ENCODE peak calls at places on chromosomes 11 and 22, in four cellular contexts. B, Q, I and M are unnamed samples.

GRCh38 chr22:27244328-27244727 is 557.2 kb downstream of the MN1 start:
- DNase-seq in B (no peak), I (no peak), Q (no peak), M (no peak)

GRCh38 chr11:13954591-13954990 is 7.9 kb upstream of the SPON1 start:
- DNase-seq in I (no peak), Q (no peak), B (no peak), M (no peak)

GRCh38 chr11:110299006-110299785 is 2.8 kb upstream of the RDX start:
- DNase-seq in I (no peak), Q (no peak), B (no peak), M (no peak)

GRCh38 chr22:43923191-43923590 is 414 bp upstream of the PNPLA3 start:
- DNase-seq in Q (no peak), I (no peak), B (no peak), M (no peak)

GRCh38 chr11:77779935-77780334 is 40.6 kb downstream of the RSF1 start:
- DNase-seq in Q (peak; percentile 54), I (peak; percentile 20), B (no peak), M (peak; percentile 48)

GRCh38 chr22:32520612-32521011 is 46.0 kb downstream of the FBXO7 start:
- DNase-seq in I (no peak), B (no peak), Q (no peak), M (no peak)

GRCh38 chr11:128862913-128863660 is 4.0 kb downstream of the KCNJ1 start:
- DNase-seq in I (peak; percentile 73), B (no peak), Q (peak; percentile 79), M (peak; percentile 39)

GRCh38 chr22:31230871-31231621 is 18.9 kb downstream of the LIMK2 start:
- DNase-seq in I (no peak), Q (peak; percentile 74), B (peak; percentile 43), M (peak; percentile 54)

GRCh38 chr11:113957016-113957415 is 17.9 kb upstream of the HTR3A start:
- DNase-seq in Q (no peak), B (no peak), I (no peak), M (no peak)

GRCh38 chr11:129766858-129767604 is 48.6 kb upstream of the TMEM45B start:
- DNase-seq in Q (peak; percentile 23), I (no peak), B (no peak), M (peak; percentile 27)

GRCh38 chr11:64728757-64729365 is 5.9 kb upstream of the NRXN2 start:
- DNase-seq in B (no peak), I (no peak), Q (no peak), M (no peak)

GRCh38 chr11:64060861-64061444 is 25.2 kb downstream of the FLRT1 start:
- DNase-seq in I (no peak), Q (no peak), B (peak; percentile 89), M (no peak)

GRCh38 chr11:59188954-59189353 is 17.0 kb downstream of the DTX4 start:
- DNase-seq in B (no peak), Q (no peak), I (no peak), M (no peak)

GRCh38 chr22:48746789-48747425 is 1080.8 kb downstream of the BRD1 start:
- DNase-seq in I (no peak), B (no peak), Q (no peak), M (no peak)

GRCh38 chr11:93517611-93518010 is 25.6 kb downstream of the SMCO4 start:
- DNase-seq in B (no peak), Q (no peak), I (no peak), M (no peak)

GRCh38 chr22:43833286-43834240 is 21.5 kb upstream of the EFCAB6 start:
- DNase-seq in B (no peak), I (no peak), Q (no peak), M (no peak)

GRCh38 chr11:86068138-86068861 is 584 bp downstream of the PICALM start:
- DNase-seq in Q (no peak), I (no peak), B (peak; percentile 50), M (peak; percentile 25)

GRCh38 chr11:87878373-87878779 is 296.9 kb downstream of the RAB38 start:
- DNase-seq in B (no peak), Q (peak; percentile 57), I (peak; percentile 8), M (peak; percentile 57)

GRCh38 chr11:606245-606644 is 9.5 kb downstream of the IRF7 start:
- DNase-seq in I (no peak), B (no peak), Q (no peak), M (peak; percentile 58)

GRCh38 chr22:31327786-31328544 is 18.2 kb downstream of the PATZ1 start:
- DNase-seq in Q (no peak), B (no peak), I (no peak), M (peak; percentile 40)

GRCh38 chr11:11839718-11840117 is 2.1 kb upstream of the USP47 start:
- DNase-seq in B (no peak), Q (no peak), I (no peak), M (no peak)

GRCh38 chr11:78424334-78425270 is 7.0 kb upstream of the GAB2 start:
- DNase-seq in Q (peak; percentile 73), B (no peak), I (no peak), M (no peak)

GRCh38 chr22:33372875-33373274 is 314.7 kb upstream of the SYN3 start:
- DNase-seq in Q (no peak), I (no peak), B (no peak), M (no peak)

GRCh38 chr11:117631336-117632090 is 165.5 kb downstream of the DSCAML1 start:
- DNase-seq in I (no peak), Q (no peak), B (no peak), M (no peak)
- TF ChIP-seq CTCF in I (no peak), Q (no peak), B (peak; percentile 7), M (no peak)

GRCh38 chr22:36985490-36985889 is 33.8 kb downstream of the TST start:
- DNase-seq in Q (no peak), B (no peak), I (no peak), M (no peak)

GRCh38 chr22:36981247-36981775 is 37.9 kb downstream of the TST start:
- DNase-seq in I (no peak), Q (no peak), B (no peak), M (no peak)

GRCh38 chr22:36979511-36979910 is 39.7 kb downstream of the TST start:
- DNase-seq in B (no peak), I (no peak), Q (no peak), M (no peak)

GRCh38 chr22:36979016-36979415 is 40.2 kb downstream of the TST start:
- DNase-seq in I (no peak), Q (no peak), B (no peak), M (no peak)

DNA sequence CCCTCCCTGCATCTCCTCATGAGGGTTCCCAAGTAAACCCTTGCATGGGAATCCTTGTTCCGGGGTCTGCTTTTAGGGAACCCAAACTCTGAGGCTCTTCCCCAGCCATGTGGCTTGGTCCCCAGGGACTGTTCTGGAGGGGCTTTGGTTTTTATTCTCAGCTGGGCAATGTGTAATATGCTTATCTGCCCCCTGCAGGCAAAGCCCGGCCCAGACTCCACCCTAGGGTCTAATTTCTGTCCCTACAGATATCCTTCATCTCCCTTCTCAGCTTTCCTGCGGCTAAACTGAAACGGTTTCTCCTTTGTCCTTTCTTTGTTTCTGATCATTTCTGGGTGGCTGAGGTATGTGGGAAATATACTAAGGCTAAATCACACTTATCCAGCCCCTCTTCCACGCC is 37.1 kb downstream of the TST start:
- DNase-seq in B (peak; percentile 87), Q (no peak), I (no peak), M (no peak)
- TF ChIP-seq CTCF in B (no peak), Q (no peak), I (no peak), M (no peak)

GRCh38 chr11:116162541-116163230 is 610.1 kb downstream of the BUD13 start:
- DNase-seq in B (no peak), I (no peak), Q (no peak), M (no peak)
- TF ChIP-seq CTCF in B (no peak), I (no peak), Q (no peak), M (no peak)

GRCh38 chr22:22748297-22748743 is 103.9 kb downstream of the GGTLC2 start:
- DNase-seq in Q (peak; percentile 52), I (no peak), B (peak; percentile 85), M (peak; percentile 37)
- TF ChIP-seq CTCF in Q (peak; percentile 82), I (peak; percentile 68), B (no peak), M (peak; percentile 79)

GRCh38 chr11:79441159-79441875 is 487 bp upstream of the TENM4 start:
- DNase-seq in I (no peak), B (no peak), Q (peak; percentile 58), M (no peak)
- TF ChIP-seq CTCF in I (no peak), B (no peak), Q (no peak), M (no peak)

DNA sequence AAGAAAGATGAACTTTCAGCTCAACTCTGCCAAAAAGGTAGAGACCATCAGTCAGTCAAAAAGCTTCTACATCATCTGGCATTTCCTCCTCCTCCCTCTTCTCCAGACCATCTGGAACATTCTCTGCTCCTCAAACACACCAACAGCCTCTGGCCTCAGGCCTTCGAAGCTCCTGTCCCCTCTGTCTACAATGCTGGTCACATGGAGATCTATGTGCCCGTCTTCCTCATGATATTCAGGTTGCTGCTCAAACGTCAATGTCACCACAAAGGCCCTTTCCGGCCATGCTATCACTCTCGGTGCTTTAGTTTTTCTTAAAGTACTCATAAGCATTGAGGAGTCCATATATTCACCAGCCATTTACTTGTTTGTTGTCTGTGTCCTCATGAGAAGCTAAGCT is 146.2 kb downstream of the SPATA19 start:
- DNase-seq in Q (no peak), B (no peak), I (no peak), M (no peak)
- TF ChIP-seq CTCF in Q (no peak), B (no peak), I (no peak), M (no peak)

GRCh38 chr22:37167176-37167980 is 17.7 kb upstream of the IL2RB start:
- DNase-seq in I (no peak), B (no peak), Q (no peak), M (no peak)

GRCh38 chr22:37167981-37168647 is 18.4 kb upstream of the IL2RB start:
- DNase-seq in I (no peak), Q (no peak), B (no peak), M (no peak)

GRCh38 chr22:37165940-37166674 is 16.4 kb upstream of the IL2RB start:
- DNase-seq in I (no peak), Q (no peak), B (no peak), M (no peak)

GRCh38 chr22:37165066-37165465 is 15.3 kb upstream of the IL2RB start:
- DNase-seq in Q (no peak), B (no peak), I (no peak), M (no peak)

GRCh38 chr22:37166675-37167066 is 17.0 kb upstream of the IL2RB start:
- DNase-seq in Q (peak; percentile 65), I (no peak), B (peak; percentile 80), M (peak; percentile 44)
- TF ChIP-seq CTCF in Q (peak; percentile 94), I (peak; percentile 92), B (peak; percentile 89), M (peak; percentile 92)

GRCh38 chr22:21697866-21698265 is 32.1 kb downstream of the PPIL2 start:
- DNase-seq in Q (peak; percentile 82), B (no peak), I (no peak), M (no peak)

GRCh38 chr22:21698430-21699329 is 32.9 kb downstream of the PPIL2 start:
- DNase-seq in I (no peak), Q (no peak), B (no peak), M (no peak)

GRCh38 chr22:21701384-21701971 is 34.1 kb downstream of the YPEL1 start:
- DNase-seq in Q (no peak), I (no peak), B (no peak), M (no peak)

GRCh38 chr22:21700822-21701221 is 34.8 kb downstream of the YPEL1 start:
- DNase-seq in B (no peak), Q (no peak), I (no peak), M (no peak)

GRCh38 chr22:21699643-21700042 is 33.8 kb downstream of the PPIL2 start:
- DNase-seq in I (no peak), B (no peak), Q (no peak), M (no peak)
- TF ChIP-seq CTCF in I (no peak), B (no peak), Q (no peak), M (no peak)